ENCODE peak calls at places on chromosome 3, in eight cellular contexts. G is astrocyte of the spinal cord, A is stomach, M is psoas muscle, I is neural progenitor cell, F is NB4, T is heart right ventricle, Q is skeletal muscle cell. J is an unnamed sample.

GRCh38 chr3:17972030-17972429 is 229.6 kb upstream of the TBC1D5 start:
- DNase-seq in G (no peak), M (no peak), Q (no peak), A (no peak), I (no peak), F (no peak), T (no peak), J (no peak)

GRCh38 chr3:169619793-169620192 is 43.7 kb downstream of the MECOM start:
- DNase-seq in I (no peak), M (no peak), G (no peak), F (no peak), Q (no peak), A (no peak), T (no peak), J (no peak)

GRCh38 chr3:88957751-88958452 is 149.5 kb upstream of the EPHA3 start:
- DNase-seq in T (no peak), I (no peak), A (no peak), M (no peak), F (no peak), G (peak; percentile 93), Q (peak; percentile 37), J (peak; percentile 44)

GRCh38 chr3:184016169-184016570 is 1.5 kb downstream of the ABCC5 start:
- DNase-seq in M (no peak), I (no peak), Q (no peak), F (no peak), T (no peak), G (no peak), A (no peak), J (no peak)

GRCh38 chr3:37676885-37677284 is 184.8 kb upstream of the CTDSPL start:
- DNase-seq in T (no peak), A (no peak), Q (no peak), F (no peak), G (no peak), I (no peak), M (no peak), J (no peak)

GRCh38 chr3:152298393-152299242 is 29.9 kb downstream of the MBNL1 start:
- DNase-seq in Q (peak; percentile 99), M (peak; percentile 29), T (peak; percentile 63), I (peak; percentile 13), F (peak; percentile 92), A (peak; percentile 36), G (peak; percentile 92), J (peak; percentile 98)

GRCh38 chr3:188137062-188137461 is 16.9 kb upstream of the LPP start:
- DNase-seq in F (peak; percentile 68), G (no peak), Q (no peak), T (no peak), A (no peak), I (no peak), M (no peak), J (no peak)

GRCh38 chr3:122931636-122932035 is 95.9 kb downstream of the SEMA5B start:
- DNase-seq in T (no peak), I (no peak), M (no peak), A (no peak), Q (no peak), G (no peak), F (no peak), J (no peak)

GRCh38 chr3:1953519-1953918 is 145.1 kb upstream of the CNTN4 start:
- DNase-seq in G (no peak), I (no peak), F (no peak), T (no peak), A (no peak), M (no peak), Q (no peak), J (no peak)

GRCh38 chr3:135987647-135988046 is 22.1 kb downstream of the PPP2R3A start:
- DNase-seq in F (no peak), Q (no peak), I (no peak), G (no peak), A (no peak), T (no peak), M (no peak), J (no peak)

GRCh38 chr3:30286811-30287210 is 319.6 kb upstream of the TGFBR2 start:
- DNase-seq in I (no peak), G (peak; percentile 47), Q (no peak), A (no peak), F (no peak), M (no peak), T (no peak), J (no peak)

GRCh38 chr3:51975857-51976549 is 1.1 kb downstream of the ABHD14A start:
- DNase-seq in F (peak; percentile 50), T (peak; percentile 74), I (peak; percentile 88), A (peak; percentile 62), M (peak; percentile 76), Q (no peak), G (peak; percentile 81), J (peak; percentile 7)

GRCh38 chr3:45890405-45890804 is 4.1 kb downstream of the CCR9 start:
- DNase-seq in Q (no peak), M (no peak), F (no peak), A (no peak), I (no peak), G (no peak), T (no peak), J (no peak)

GRCh38 chr3:155805802-155806618 is at the start of gene C3orf33:
- DNase-seq in Q (peak; percentile 8), A (peak; percentile 79), G (peak; percentile 59), F (peak; percentile 84), T (peak; percentile 50), M (peak; percentile 73), I (peak; percentile 86), J (no peak)

GRCh38 chr3:174541708-174542107 is 317.4 kb upstream of the NAALADL2 start:
- DNase-seq in Q (no peak), M (no peak), G (peak; percentile 18), F (no peak), T (no peak), A (no peak), I (no peak), J (no peak)
- H3K4me3 ChIP-seq in Q (no peak overlapping the region), M (no peak overlapping the region), G (no peak overlapping the region), F (no peak overlapping the region), T (no peak overlapping the region), A (no peak overlapping the region), I (no peak overlapping the region), J (no peak overlapping the region)

DNA sequence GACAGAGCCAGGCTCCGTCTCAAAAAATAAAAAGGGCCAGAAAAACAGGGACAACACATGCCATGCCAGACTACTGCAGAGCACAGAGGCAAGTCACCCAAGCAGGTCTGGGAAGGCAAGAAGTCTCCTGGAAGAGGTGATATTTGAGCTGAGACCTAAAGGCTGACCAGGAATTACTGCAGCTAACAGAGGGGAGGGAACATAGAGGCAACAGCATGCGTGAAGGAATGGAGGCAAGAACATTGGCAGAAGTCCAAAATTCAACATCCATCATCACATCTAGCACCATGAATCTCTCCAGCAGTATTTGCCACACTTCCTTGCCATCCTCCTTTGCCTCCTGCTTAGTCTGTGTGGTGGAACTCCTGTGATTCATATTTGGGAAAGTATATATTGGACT is 916 bp upstream of the TSEN2 start:
- DNase-seq in A (no peak), M (no peak), Q (no peak), I (no peak), G (no peak), F (no peak), T (no peak), J (no peak)
- H3K4me3 ChIP-seq in A (peak overlapping the region; percentile 92), M (peak overlapping the region; percentile 91), Q (no peak overlapping the region), I (peak overlapping the region; percentile 79), G (peak overlapping the region; percentile 66), F (peak overlapping the region; percentile 70), T (peak overlapping the region; percentile 48), J (no peak overlapping the region)

DNA sequence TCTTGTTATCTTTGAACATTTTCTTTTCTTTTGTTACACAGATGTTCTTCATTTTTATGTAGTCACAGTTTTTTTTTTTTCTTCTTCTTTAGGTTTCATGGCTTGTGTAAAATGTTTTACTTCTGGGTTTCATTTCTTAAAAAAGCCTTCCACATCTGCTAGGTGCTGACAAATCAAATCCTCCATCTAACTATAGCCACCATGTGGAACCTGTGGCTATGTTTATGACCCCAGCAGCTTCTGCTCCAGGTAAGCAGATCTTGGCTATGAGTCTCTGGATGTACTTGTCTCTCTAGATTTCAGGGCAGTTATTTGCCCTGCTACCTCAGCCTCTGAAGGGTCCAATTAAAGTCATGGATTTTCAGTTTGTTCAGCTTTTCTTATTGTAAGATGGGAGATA is 44.5 kb downstream of the OXSM start:
- DNase-seq in Q (no peak), T (no peak), I (no peak), F (no peak), A (no peak), G (no peak), M (no peak), J (no peak)
- H3K4me3 ChIP-seq in Q (no peak overlapping the region), T (no peak overlapping the region), I (no peak overlapping the region), F (no peak overlapping the region), A (no peak overlapping the region), G (no peak overlapping the region), M (no peak overlapping the region), J (no peak overlapping the region)

GRCh38 chr3:24433838-24434591 is 60.6 kb downstream of the THRB start:
- DNase-seq in Q (no peak), G (no peak), I (no peak), T (peak; percentile 19), M (no peak), A (no peak), F (no peak), J (no peak)

GRCh38 chr3:24437326-24437725 is 57.3 kb downstream of the THRB start:
- DNase-seq in Q (no peak), I (no peak), A (no peak), G (no peak), F (no peak), T (no peak), M (no peak), J (no peak)

GRCh38 chr3:24428470-24428869 is 66.2 kb downstream of the THRB start:
- DNase-seq in F (no peak), T (no peak), A (no peak), Q (no peak), I (no peak), M (no peak), G (no peak), J (no peak)

GRCh38 chr3:24435581-24435980 is 59.1 kb downstream of the THRB start:
- DNase-seq in I (no peak), A (no peak), G (no peak), T (no peak), M (no peak), F (no peak), Q (no peak), J (no peak)

GRCh38 chr3:24432989-24433388 is 61.7 kb downstream of the THRB start:
- DNase-seq in Q (no peak), F (no peak), G (no peak), A (no peak), I (no peak), T (no peak), M (no peak), J (no peak)
- H3K4me3 ChIP-seq in Q (no peak overlapping the region), F (no peak overlapping the region), G (no peak overlapping the region), A (no peak overlapping the region), I (no peak overlapping the region), T (no peak overlapping the region), M (no peak overlapping the region), J (no peak overlapping the region)

GRCh38 chr3:14803101-14803980 is 15.4 kb upstream of the FGD5 start:
- DNase-seq in F (no peak), A (peak; percentile 50), G (no peak), T (no peak), Q (no peak), I (no peak), M (no peak), J (no peak)
- H3K4me3 ChIP-seq in F (no peak overlapping the region), A (no peak overlapping the region), G (no peak overlapping the region), T (no peak overlapping the region), Q (no peak overlapping the region), I (no peak overlapping the region), M (no peak overlapping the region), J (no peak overlapping the region)

GRCh38 chr3:107208796-107209195 is 168.4 kb upstream of the CCDC54 start:
- DNase-seq in F (no peak), M (no peak), G (no peak), Q (no peak), T (no peak), A (no peak), I (no peak), J (no peak)
- H3K4me3 ChIP-seq in F (no peak overlapping the region), M (peak overlapping the region; percentile 43), G (no peak overlapping the region), Q (no peak overlapping the region), T (no peak overlapping the region), A (no peak overlapping the region), I (no peak overlapping the region), J (no peak overlapping the region)